ENCODE peak calls at places on chromosomes 16 and 17, in eight cellular contexts. Z, I, Q, S, G, C, P and W are unnamed samples.

GRCh38 chr16:85728879-85729278 is 22.0 kb downstream of the C16orf74 start:
- DNase-seq in Z (peak; percentile 80), I (no peak), Q (no peak), S (no peak), G (no peak), C (no peak), P (no peak), W (no peak)

GRCh38 chr17:2406903-2407790 is 6.3 kb upstream of the MNT start:
- DNase-seq in Z (no peak), I (peak; percentile 23), Q (peak; percentile 69), S (peak; percentile 88), G (no peak), C (peak; percentile 92), P (no peak), W (peak; percentile 86)

GRCh38 chr16:57265850-57266530 is 18.5 kb downstream of the PLLP start:
- DNase-seq in Z (no peak), I (no peak), Q (peak; percentile 93), S (peak; percentile 45), G (peak; percentile 63), C (peak; percentile 81), P (peak; percentile 41), W (peak; percentile 84)

GRCh38 chr16:89449726-89450335 is 40.5 kb downstream of the ANKRD11 start:
- DNase-seq in Z (no peak), I (no peak), Q (no peak), S (peak; percentile 47), G (no peak), C (no peak), P (no peak), W (no peak)

GRCh38 chr16:3665508-3665907 is 11.0 kb downstream of the DNASE1 start:
- DNase-seq in Z (no peak), I (no peak), Q (no peak), S (no peak), G (no peak), C (no peak), P (no peak), W (no peak)

GRCh38 chr17:80260791-80261158 is at the start of gene RNF213:
- DNase-seq in Z (peak; percentile 64), I (peak; percentile 70), Q (peak; percentile 68), S (peak; percentile 16), G (no peak), C (peak; percentile 74), P (peak; percentile 62), W (no peak)

GRCh38 chr16:85149776-85150175 is 37.5 kb upstream of the CIBAR2 start:
- DNase-seq in Z (no peak), I (no peak), Q (peak; percentile 74), S (no peak), G (peak; percentile 75), C (no peak), P (no peak), W (peak; percentile 49)

GRCh38 chr16:64092284-64092683 is 1029.6 kb downstream of the CDH11 start:
- DNase-seq in Z (peak; percentile 2), I (no peak), Q (no peak), S (peak; percentile 77), G (no peak), C (no peak), P (no peak), W (peak; percentile 47)

GRCh38 chr17:40417258-40417608 is 463 bp downstream of the TOP2A start:
- DNase-seq in Z (peak; percentile 60), I (no peak), Q (no peak), S (no peak), G (no peak), C (no peak), P (no peak), W (no peak)

GRCh38 chr17:35082073-35082657 is 18.7 kb upstream of the RFFL start:
- DNase-seq in Z (no peak), I (no peak), Q (no peak), S (peak; percentile 70), G (no peak), C (no peak), P (no peak), W (peak; percentile 93)

GRCh38 chr16:16096161-16096857 is 127.0 kb downstream of the ABCC6 start:
- DNase-seq in Z (peak; percentile 42), I (no peak), Q (no peak), S (peak; percentile 51), G (no peak), C (peak; percentile 32), P (peak; percentile 58), W (no peak)

GRCh38 chr17:45225051-45225700 is 3.5 kb downstream of the FMNL1 start:
- DNase-seq in Z (no peak), I (no peak), Q (no peak), S (no peak), G (no peak), C (peak; percentile 8), P (no peak), W (peak; percentile 60)

GRCh38 chr16:5056347-5056746 is 9.4 kb downstream of the C16orf89 start:
- DNase-seq in Z (peak; percentile 90), I (peak; percentile 49), Q (peak; percentile 29), S (no peak), G (no peak), C (peak; percentile 40), P (no peak), W (peak; percentile 37)

GRCh38 chr16:48272837-48273421 is 25.6 kb upstream of the ABCC11 start:
- DNase-seq in Z (no peak), I (no peak), Q (no peak), S (no peak), G (no peak), C (no peak), P (peak; percentile 26), W (no peak)

GRCh38 chr16:66382966-66383299 is 16.4 kb downstream of the CDH5 start:
- DNase-seq in Z (peak; percentile 65), I (no peak), Q (no peak), S (peak; percentile 86), G (no peak), C (no peak), P (no peak), W (peak; percentile 72)

GRCh38 chr17:67944035-67944434 is 52.2 kb downstream of the C17orf58 start:
- DNase-seq in Z (no peak), I (no peak), Q (no peak), S (no peak), G (no peak), C (no peak), P (no peak), W (no peak)

GRCh38 chr16:47492428-47493357 is 31.6 kb downstream of the PHKB start:
- DNase-seq in Z (peak; percentile 21), I (no peak), Q (peak; percentile 47), S (peak; percentile 78), G (no peak), C (peak; percentile 52), P (peak; percentile 20), W (no peak)

GRCh38 chr16:19415461-19415860 is 2.2 kb upstream of the TMC5 start:
- DNase-seq in Z (no peak), I (no peak), Q (peak; percentile 73), S (no peak), G (no peak), C (peak; percentile 66), P (no peak), W (peak; percentile 80)

GRCh38 chr16:81838794-81839193 is 59.7 kb downstream of the PLCG2 start:
- DNase-seq in Z (no peak), I (no peak), Q (no peak), S (no peak), G (no peak), C (no peak), P (no peak), W (peak; percentile 54)

GRCh38 chr17:16281351-16281750 is 64.3 kb downstream of the PIGL start:
- DNase-seq in Z (no peak), I (no peak), Q (no peak), S (peak; percentile 31), G (no peak), C (no peak), P (no peak), W (no peak)

DNA sequence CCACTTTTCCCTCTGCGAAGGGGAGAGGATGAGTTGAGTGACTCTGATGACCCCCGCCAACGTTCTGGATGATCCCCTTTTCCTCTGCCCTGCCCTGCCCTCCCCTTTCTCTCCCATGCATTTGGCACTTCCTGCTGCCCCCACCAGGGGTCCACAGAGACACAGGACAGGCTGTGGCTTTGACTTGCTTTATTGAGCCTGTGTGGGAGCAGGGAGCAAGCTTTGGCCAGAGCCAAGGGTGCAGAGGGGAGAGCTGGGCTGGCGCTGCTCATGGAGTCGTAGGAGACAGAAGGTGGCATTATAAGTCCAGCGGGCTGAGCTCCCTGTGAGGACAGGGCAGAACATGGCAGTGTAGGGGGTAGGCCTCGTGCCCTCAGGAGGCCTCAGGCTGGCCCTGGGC is 1.6 kb downstream of the PPY start:
- DNase-seq in Z (peak; percentile 84), I (peak; percentile 80), Q (no peak), S (peak; percentile 39), G (no peak), C (no peak), P (no peak), W (peak; percentile 45)
- TF ChIP-seq CTCF in Z (peak; percentile 84), I (peak; percentile 79), Q (no peak), S (peak; percentile 66), G (no peak), C (no peak), P (no peak), W (peak; percentile 41)

DNA sequence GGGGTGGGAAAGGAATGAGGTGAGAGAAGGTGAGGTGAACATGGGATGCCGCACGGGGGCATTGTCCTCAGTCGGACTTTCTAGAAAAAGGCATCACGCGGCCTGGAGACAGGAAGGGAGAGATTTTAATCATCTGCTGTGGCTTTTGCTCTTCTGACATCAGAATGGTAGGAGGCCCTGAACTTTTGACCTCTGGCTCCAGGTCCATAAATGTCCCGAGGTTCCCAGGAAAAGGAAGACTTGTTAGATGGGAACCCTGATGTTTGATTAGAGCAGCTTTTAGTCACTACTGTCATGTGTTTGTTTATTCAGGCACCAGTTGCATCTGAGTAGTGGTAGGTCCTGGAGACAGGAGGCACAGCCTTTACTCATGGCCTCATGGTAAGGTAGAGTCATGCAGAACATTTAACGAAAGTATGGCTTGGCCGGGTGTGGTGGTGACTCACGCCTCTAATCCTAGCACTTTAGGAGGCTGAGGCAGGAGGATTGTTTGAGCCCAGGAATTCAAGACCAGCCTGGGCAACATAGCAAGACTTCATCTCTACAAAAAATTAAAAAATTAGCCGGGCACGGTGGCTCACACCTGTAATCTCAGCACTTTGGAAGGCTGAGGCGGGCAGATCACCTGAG is 203.1 kb downstream of the MSI2 start:
- DNase-seq in Z (no peak), I (no peak), Q (no peak), S (peak; percentile 39), G (no peak), C (no peak), P (no peak), W (peak; percentile 52)
- TF ChIP-seq CTCF in Z (no peak), I (no peak), Q (no peak), S (no peak), G (no peak), C (no peak), P (no peak), W (no peak)

GRCh38 chr17:20208717-20209116 is 199.6 kb downstream of the SPECC1 start:
- DNase-seq in Z (no peak), I (no peak), Q (no peak), S (no peak), G (no peak), C (no peak), P (peak; percentile 82), W (no peak)
- TF ChIP-seq CTCF in Z (no peak), I (no peak), Q (no peak), S (no peak), G (no peak), C (no peak), P (no peak), W (no peak)

DNA sequence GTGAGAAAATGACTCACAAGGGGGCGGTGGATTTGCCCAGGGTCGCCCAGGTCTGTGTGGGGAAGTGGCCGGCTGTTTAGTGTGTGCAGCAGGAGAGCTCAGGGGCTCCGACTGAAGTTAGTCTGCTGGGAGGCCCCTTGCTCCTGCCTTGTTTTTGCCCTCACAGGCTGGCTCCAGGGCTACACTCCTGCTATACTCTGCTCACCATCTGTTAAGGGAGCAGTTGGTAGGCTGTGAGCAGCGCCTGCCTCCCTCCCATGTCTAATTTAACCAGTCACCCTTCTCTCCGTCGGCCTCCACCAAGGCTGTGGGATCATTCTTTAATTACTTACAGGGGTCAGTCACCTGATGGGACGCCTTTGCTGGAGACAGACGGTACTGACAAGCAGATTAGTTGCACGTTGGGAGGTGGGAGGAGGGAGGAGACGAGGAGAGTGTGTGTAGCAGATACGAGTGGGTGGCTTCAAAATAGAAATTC is 35.5 kb downstream of the KSR1 start:
- DNase-seq in Z (no peak), I (peak; percentile 27), Q (no peak), S (no peak), G (no peak), C (no peak), P (no peak), W (no peak)
- TF ChIP-seq CTCF in Z (no peak), I (no peak), Q (no peak), S (no peak), G (no peak), C (no peak), P (no peak), W (no peak)